ENCODE peak calls at places on chromosomes 5 and 9, in six cellular contexts. P is pancreas; U is astrocyte of the cerebellum; O is spleen; W is GM04503; C is CD8-positive, alpha-beta memory T cell. G is an unnamed sample.

GRCh38 chr5:141360685-141361084 is 891 bp downstream of the PCDHGB2 start:
- DNase-seq in C (no peak), P (no peak), U (no peak), W (no peak), O (no peak), G (no peak)

GRCh38 chr5:160959804-160960203 is 107.8 kb upstream of the ATP10B start:
- DNase-seq in W (no peak), P (peak; percentile 84), C (no peak), O (no peak), U (no peak), G (no peak)

GRCh38 chr9:123959787-123960186 is 29.9 kb upstream of the DENND1A start:
- DNase-seq in C (no peak), W (no peak), O (no peak), P (no peak), U (no peak), G (no peak)

GRCh38 chr5:154179846-154180710 is 10.5 kb upstream of the GALNT10 start:
- DNase-seq in W (no peak), C (peak; percentile 57), U (peak; percentile 53), O (no peak), P (peak; percentile 49), G (no peak)

GRCh38 chr9:124325816-124326215 is 68.1 kb downstream of the NEK6 start:
- DNase-seq in P (no peak), O (no peak), U (no peak), W (no peak), C (no peak), G (no peak)

GRCh38 chr5:81639556-81639955 is 111.3 kb downstream of the SSBP2 start:
- DNase-seq in P (no peak), U (no peak), O (no peak), C (no peak), W (peak; percentile 17), G (no peak)

GRCh38 chr9:14156046-14156445 is 157.9 kb downstream of the NFIB start:
- DNase-seq in W (no peak), P (no peak), C (no peak), U (no peak), O (no peak), G (no peak)

GRCh38 chr5:156762656-156763055 is 87.4 kb upstream of the PPP1R2B start:
- DNase-seq in C (no peak), W (no peak), O (no peak), U (no peak), P (no peak), G (no peak)

GRCh38 chr9:14348241-14349140 is 34.5 kb upstream of the NFIB start:
- DNase-seq in C (no peak), O (no peak), P (peak; percentile 21), U (no peak), W (no peak), G (peak; percentile 78)

GRCh38 chr5:81852277-81853004 is 101.5 kb upstream of the SSBP2 start:
- DNase-seq in P (peak; percentile 36), C (no peak), W (no peak), U (peak; percentile 32), O (peak; percentile 89), G (no peak)

GRCh38 chr9:86324308-86324707 is 29.9 kb downstream of the TUT7 start:
- DNase-seq in U (peak; percentile 60), O (no peak), C (no peak), W (no peak), P (no peak), G (no peak)

GRCh38 chr9:93897075-93897970 is 57.8 kb downstream of the BARX1 start:
- DNase-seq in P (peak; percentile 4), C (peak; percentile 15), O (peak; percentile 43), U (no peak), W (no peak), G (peak; percentile 66)

GRCh38 chr5:77981820-77982219 is 205.7 kb upstream of the TBCA start:
- DNase-seq in O (no peak), C (no peak), W (no peak), U (no peak), P (no peak), G (no peak)

GRCh38 chr5:107544476-107544875 is 126.3 kb downstream of the EFNA5 start:
- DNase-seq in U (no peak), W (no peak), P (no peak), C (no peak), O (no peak), G (no peak)

GRCh38 chr9:121888438-121888775 is 204.7 kb downstream of the TTLL11 start:
- DNase-seq in O (no peak), W (peak; percentile 56), C (no peak), U (peak; percentile 86), P (no peak), G (no peak)

GRCh38 chr9:135804588-135805421 is 102.5 kb downstream of the CAMSAP1 start:
- DNase-seq in W (no peak), C (peak; percentile 26), P (no peak), U (no peak), O (no peak), G (no peak)

GRCh38 chr5:170782438-170782837 is 1.1 kb upstream of the GABRP start:
- DNase-seq in O (no peak), P (peak; percentile 34), W (no peak), C (no peak), U (no peak), G (peak; percentile 63)

GRCh38 chr9:113155911-113156559 is 5.2 kb downstream of the SLC31A2 start:
- DNase-seq in W (no peak), O (no peak), C (peak; percentile 48), P (no peak), U (no peak), G (no peak)

GRCh38 chr9:32136700-32137339 is 247.6 kb upstream of the ACO1 start:
- DNase-seq in U (no peak), O (no peak), C (no peak), P (no peak), W (no peak), G (no peak)

GRCh38 chr5:41275813-41276512 is 62.6 kb upstream of the C6 start:
- DNase-seq in P (no peak), W (no peak), C (no peak), O (no peak), U (no peak), G (no peak)

GRCh38 chr5:141234109-141234508 is 11.0 kb downstream of the PCDHB14 start:
- DNase-seq in W (no peak), U (no peak), P (no peak), C (no peak), O (no peak), G (no peak)

GRCh38 chr5:54701179-54701578 is 183.6 kb downstream of the SNX18 start:
- DNase-seq in C (no peak), W (peak; percentile 93), U (peak; percentile 97), O (no peak), P (peak; percentile 18), G (no peak)

GRCh38 chr5:149445343-149445738 is 66.2 kb upstream of the IL17B start:
- DNase-seq in P (no peak), U (no peak), O (no peak), W (no peak), C (no peak), G (no peak)

GRCh38 chr5:1316588-1316902 is 21.7 kb upstream of the TERT start:
- DNase-seq in U (no peak), C (no peak), W (no peak), O (no peak), P (no peak), G (peak; percentile 68)

GRCh38 chr9:15416880-15417279 is 5.8 kb upstream of the SNAPC3 start:
- DNase-seq in O (no peak), C (peak; percentile 51), W (no peak), P (peak; percentile 52), U (peak; percentile 31), G (no peak)

GRCh38 chr5:15500326-15500958 is 462 bp downstream of the FBXL7 start:
- DNase-seq in P (no peak), O (peak; percentile 75), C (no peak), W (no peak), U (no peak), G (peak; percentile 80)

GRCh38 chr9:99172129-99173091 is 49.3 kb downstream of the ALG2 start:
- DNase-seq in W (no peak), U (no peak), O (no peak), P (no peak), C (no peak), G (no peak)

GRCh38 chr5:141785667-141786066 is 92.5 kb downstream of the PCDH1 start:
- DNase-seq in W (no peak), O (peak; percentile 55), U (no peak), P (no peak), C (no peak), G (no peak)

GRCh38 chr9:38048319-38048969 is 20.6 kb downstream of the SHB start:
- DNase-seq in O (no peak), W (peak; percentile 65), C (no peak), U (no peak), P (no peak), G (no peak)

GRCh38 chr9:28050046-28050445 is 476.8 kb upstream of the C9orf72 start:
- DNase-seq in W (no peak), O (no peak), U (no peak), C (no peak), P (no peak), G (no peak)

GRCh38 chr5:176175101-176175852 is 62.9 kb upstream of the SIMC1 start:
- DNase-seq in P (no peak), U (no peak), O (no peak), C (no peak), W (no peak), G (no peak)

GRCh38 chr5:3311443-3311842 is 284.2 kb upstream of the IRX1 start:
- DNase-seq in C (no peak), P (no peak), U (peak; percentile 33), O (no peak), W (no peak), G (no peak)